ENCODE peak calls at places on chromosomes 6 and 20, in four cellular contexts. B, R, S and E are unnamed samples.

GRCh38 chr20:37407573-37408002 is 61.6 kb downstream of the SRC start:
- DNase-seq in B (no peak), R (no peak), S (no peak), E (no peak)

GRCh38 chr20:48635791-48636267 is 192.0 kb downstream of the PREX1 start:
- DNase-seq in B (peak; percentile 41), R (peak; percentile 89), S (peak; percentile 41), E (peak; percentile 14)

GRCh38 chr20:8903655-8904605 is 165.0 kb upstream of the PLCB4 start:
- DNase-seq in B (no peak), R (no peak), S (no peak), E (no peak)

GRCh38 chr20:43662943-43663655 is 3.8 kb upstream of the MYBL2 start:
- DNase-seq in B (no peak), R (peak; percentile 50), S (no peak), E (no peak)

GRCh38 chr20:1005452-1006027 is 3.4 kb upstream of the RSPO4 start:
- DNase-seq in B (no peak), R (peak; percentile 41), S (peak; percentile 18), E (no peak)

GRCh38 chr20:3651204-3651970 is 11.8 kb downstream of the GFRA4 start:
- DNase-seq in B (no peak), R (no peak), S (no peak), E (no peak)

GRCh38 chr6:43242908-43243648 is at the start of gene TTBK1:
- DNase-seq in B (no peak), R (no peak), S (no peak), E (peak; percentile 42)

GRCh38 chr20:58215116-58215515 is 13.3 kb downstream of the ANKRD60 start:
- DNase-seq in B (no peak), R (no peak), S (no peak), E (no peak)

GRCh38 chr20:1171461-1172093 is 13.2 kb downstream of the TMEM74B start:
- DNase-seq in B (no peak), R (peak; percentile 50), S (no peak), E (no peak)

GRCh38 chr20:24443436-24443835 is 26.0 kb upstream of the SYNDIG1 start:
- DNase-seq in B (no peak), R (no peak), S (no peak), E (no peak)

GRCh38 chr6:23176883-23177282 is 607.5 kb downstream of the HDGFL1 start:
- DNase-seq in B (no peak), R (no peak), S (no peak), E (no peak)